ENCODE peak calls at places on chromosomes 4 and X, in nine cellular contexts. G, A, Y, B, C, T, S, U and R are unnamed samples.

GRCh38 chrX:9851890-9852289 is 65.7 kb downstream of the SHROOM2 start:
- DNase-seq in G (no peak), A (no peak), Y (no peak), B (no peak), C (no peak), T (no peak), S (no peak), U (no peak), R (no peak)

GRCh38 chr4:94406668-94407437 is 44.9 kb upstream of the PDLIM5 start:
- DNase-seq in G (peak; percentile 63), A (peak; percentile 79), Y (peak; percentile 43), B (no peak), C (peak; percentile 21), T (peak; percentile 46), S (peak; percentile 6), U (peak; percentile 96), R (peak; percentile 33)

GRCh38 chr4:168587326-168588125 is 90.7 kb downstream of the PALLD start:
- DNase-seq in G (no peak), A (no peak), Y (peak; percentile 74), B (no peak), C (peak; percentile 15), T (no peak), S (no peak), U (peak; percentile 94), R (no peak)

GRCh38 chr4:99383833-99384392 is 31.4 kb upstream of the ADH1C start:
- DNase-seq in G (no peak), A (no peak), Y (no peak), B (no peak), C (no peak), T (no peak), S (no peak), U (peak; percentile 100), R (no peak)

GRCh38 chr4:170248029-170248428 is 158.3 kb upstream of the AADAT start:
- DNase-seq in G (no peak), A (no peak), Y (no peak), B (no peak), C (no peak), T (no peak), S (no peak), U (no peak), R (no peak)

GRCh38 chr4:122632396-122633143 is 11.7 kb upstream of the IL21 start:
- DNase-seq in G (no peak), A (no peak), Y (no peak), B (no peak), C (no peak), T (no peak), S (no peak), U (peak; percentile 54), R (no peak)

GRCh38 chr4:151099976-151100417 is 569 bp downstream of the RPS3A start:
- DNase-seq in G (no peak), A (no peak), Y (no peak), B (no peak), C (no peak), T (peak; percentile 16), S (no peak), U (peak; percentile 58), R (no peak)

GRCh38 chrX:31307952-31308351 is 236.1 kb upstream of the FTHL17 start:
- DNase-seq in G (no peak), A (no peak), Y (no peak), B (no peak), C (no peak), T (no peak), S (no peak), U (no peak), R (no peak)

GRCh38 chrX:129781134-129782014 is 1.6 kb downstream of the SASH3 start:
- DNase-seq in G (peak; percentile 70), A (peak; percentile 47), Y (no peak), B (peak; percentile 9), C (peak; percentile 23), T (peak; percentile 57), S (peak; percentile 54), U (no peak), R (peak; percentile 87)

GRCh38 chr4:41661447-41662076 is 87.0 kb downstream of the PHOX2B start:
- DNase-seq in G (peak; percentile 1), A (peak; percentile 51), Y (peak; percentile 63), B (no peak), C (peak; percentile 60), T (peak; percentile 7), S (no peak), U (peak; percentile 67), R (peak; percentile 34)

GRCh38 chr4:4386296-4386735 is 586 bp upstream of the NSG1 start:
- DNase-seq in G (no peak), A (no peak), Y (no peak), B (no peak), C (no peak), T (no peak), S (no peak), U (no peak), R (no peak)

GRCh38 chrX:107597264-107597663 is 31.0 kb upstream of the PRPS1 start:
- DNase-seq in G (no peak), A (no peak), Y (no peak), B (no peak), C (no peak), T (no peak), S (no peak), U (no peak), R (no peak)

GRCh38 chr4:155734065-155734464 is 24.8 kb upstream of the GUCY1B1 start:
- DNase-seq in G (no peak), A (no peak), Y (no peak), B (no peak), C (no peak), T (no peak), S (no peak), U (no peak), R (no peak)

GRCh38 chr4:183355405-183355804 is 33.2 kb upstream of the CLDN24 start:
- DNase-seq in G (no peak), A (no peak), Y (no peak), B (no peak), C (no peak), T (no peak), S (no peak), U (peak; percentile 94), R (no peak)

GRCh38 chr4:85861064-85861767 is 386.3 kb downstream of the ARHGAP24 start:
- DNase-seq in G (no peak), A (peak; percentile 11), Y (no peak), B (no peak), C (no peak), T (no peak), S (no peak), U (peak; percentile 16), R (no peak)

GRCh38 chrX:27680726-27681125 is 90.6 kb downstream of the DCAF8L2 start:
- DNase-seq in G (no peak), A (no peak), Y (no peak), B (no peak), C (no peak), T (no peak), S (no peak), U (peak; percentile 80), R (no peak)